ENCODE peak calls at places on chromosomes 4 and X, in four cellular contexts. One of them, this sample, is unnamed.

GRCh38 chrX:117568238-117568637 is 548.4 kb downstream of the KLHL13 start:
- DNase-seq in H1: no peak
- DNase-seq in GM12878: no peak
- DNase-seq in K562: no peak
- DNase-seq in this sample: no peak

GRCh38 chr4:28251831-28252230 is 1391.2 kb downstream of the STIM2 start:
- DNase-seq in K562: no peak
- DNase-seq in GM12878: no peak
- DNase-seq in H1: no peak
- DNase-seq in this sample: no peak

GRCh38 chr4:145840162-145840768 is 98.4 kb downstream of the ZNF827 start:
- DNase-seq in K562: peak; percentile 15
- DNase-seq in GM12878: peak; percentile 32
- DNase-seq in H1: no peak
- DNase-seq in this sample: peak; percentile 45

GRCh38 chr4:82710202-82710929 is 88.2 kb downstream of the SCD5 start:
- DNase-seq in H1: no peak
- DNase-seq in GM12878: no peak
- DNase-seq in K562: no peak
- DNase-seq in this sample: peak; percentile 80

GRCh38 chrX:125952973-125953372 is 213.1 kb downstream of the DCAF12L2 start:
- DNase-seq in H1: no peak
- DNase-seq in GM12878: no peak
- DNase-seq in K562: no peak
- DNase-seq in this sample: no peak

GRCh38 chrX:140762061-140762460 is 52.5 kb downstream of the LINC00632 start:
- DNase-seq in H1: no peak
- DNase-seq in GM12878: no peak
- DNase-seq in K562: peak; percentile 21
- DNase-seq in this sample: peak; percentile 5

GRCh38 chr4:80035336-80035735 is 37.7 kb downstream of the ANTXR2 start:
- DNase-seq in H1: no peak
- DNase-seq in GM12878: no peak
- DNase-seq in K562: no peak
- DNase-seq in this sample: peak; percentile 7

GRCh38 chrX:39331062-39331704 is 529.9 kb downstream of the MID1IP1 start:
- DNase-seq in GM12878: peak; percentile 62
- DNase-seq in K562: no peak
- DNase-seq in H1: no peak
- DNase-seq in this sample: no peak

GRCh38 chrX:9383655-9384054 is 81.2 kb upstream of the TBL1X start:
- DNase-seq in H1: no peak
- DNase-seq in K562: no peak
- DNase-seq in GM12878: no peak
- DNase-seq in this sample: no peak

GRCh38 chr4:30586850-30587249 is 133.3 kb upstream of the PCDH7 start:
- DNase-seq in K562: no peak
- DNase-seq in GM12878: no peak
- DNase-seq in H1: no peak
- DNase-seq in this sample: no peak

GRCh38 chrX:48604701-48605100 is 7.4 kb downstream of the WDR13 start:
- DNase-seq in H1: no peak
- DNase-seq in GM12878: no peak
- DNase-seq in K562: peak; percentile 2
- DNase-seq in this sample: no peak

GRCh38 chr4:15542795-15543194 is 73.1 kb downstream of the CC2D2A start:
- DNase-seq in GM12878: no peak
- DNase-seq in H1: no peak
- DNase-seq in K562: no peak
- DNase-seq in this sample: no peak

GRCh38 chr4:54226399-54227260 is 2.5 kb upstream of the PDGFRA start:
- DNase-seq in K562: no peak
- DNase-seq in H1: no peak
- DNase-seq in GM12878: no peak
- DNase-seq in this sample: no peak

GRCh38 chr4:28822163-28822562 is 1898.0 kb upstream of the PCDH7 start:
- DNase-seq in K562: no peak
- DNase-seq in H1: no peak
- DNase-seq in GM12878: no peak
- DNase-seq in this sample: no peak

GRCh38 chr4:73573794-73574528 is 46.3 kb downstream of the RASSF6 start:
- DNase-seq in K562: peak; percentile 48
- DNase-seq in H1: peak; percentile 70
- DNase-seq in GM12878: peak; percentile 51
- DNase-seq in this sample: peak; percentile 79

GRCh38 chr4:1232661-1233621 is 16.0 kb downstream of the CTBP1 start:
- DNase-seq in GM12878: no peak
- DNase-seq in K562: no peak
- DNase-seq in H1: no peak
- DNase-seq in this sample: no peak

GRCh38 chrX:153644356-153645125 is 2.5 kb upstream of the DUSP9 start:
- DNase-seq in GM12878: no peak
- DNase-seq in K562: no peak
- DNase-seq in H1: no peak
- DNase-seq in this sample: no peak
- TF ChIP-seq EZH2 in GM12878: no peak
- TF ChIP-seq EZH2 in K562: no peak
- TF ChIP-seq EZH2 in H1: no peak
- TF ChIP-seq EZH2 in this sample: no peak

GRCh38 chrX:16282209-16282608 is 114.9 kb downstream of the MAGEB17 start:
- DNase-seq in H1: no peak
- DNase-seq in GM12878: no peak
- DNase-seq in K562: no peak
- DNase-seq in this sample: no peak

GRCh38 chrX:16278927-16279326 is 111.6 kb downstream of the MAGEB17 start:
- DNase-seq in K562: no peak
- DNase-seq in H1: peak; percentile 1
- DNase-seq in GM12878: no peak
- DNase-seq in this sample: no peak
- TF ChIP-seq CBX5 in K562: no peak
- TF ChIP-seq CBX5 in H1: no peak
- TF ChIP-seq CBX5 in GM12878: no peak
- TF ChIP-seq CBX5 in this sample: no peak

GRCh38 chrX:71492086-71493065 is 40.5 kb upstream of the OGT start:
- DNase-seq in GM12878: no peak
- DNase-seq in K562: no peak
- DNase-seq in H1: no peak
- DNase-seq in this sample: no peak

GRCh38 chrX:71493111-71493613 is 39.7 kb upstream of the OGT start:
- DNase-seq in GM12878: no peak
- DNase-seq in H1: no peak
- DNase-seq in K562: no peak
- DNase-seq in this sample: peak; percentile 6

GRCh38 chrX:71487814-71488213 is 45.1 kb upstream of the OGT start:
- DNase-seq in H1: no peak
- DNase-seq in GM12878: no peak
- DNase-seq in K562: no peak
- DNase-seq in this sample: peak; percentile 21

DNA sequence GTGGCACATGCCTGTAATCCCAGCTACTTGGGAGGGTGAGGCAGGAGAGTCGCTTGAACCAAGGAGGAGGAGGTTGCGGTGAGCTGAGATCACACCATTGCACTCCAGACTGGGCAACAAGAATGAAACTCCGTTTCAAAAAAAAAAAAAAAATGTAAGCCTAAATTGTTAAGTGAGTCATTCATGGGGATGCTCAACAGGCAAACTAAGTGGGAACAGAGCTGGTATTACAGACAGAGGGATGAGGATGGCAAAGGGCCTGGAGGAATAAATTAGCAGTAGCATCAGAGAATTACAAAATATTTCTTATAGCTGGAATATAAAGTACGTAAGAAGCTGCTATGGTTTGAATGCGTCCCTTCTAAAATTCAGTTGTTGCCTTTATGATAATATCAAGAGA is 43.4 kb upstream of the OGT start:
- DNase-seq in K562: no peak
- DNase-seq in GM12878: no peak
- DNase-seq in H1: no peak
- DNase-seq in this sample: no peak
- TF ChIP-seq ATF2 in K562: no peak
- TF ChIP-seq ATF2 in GM12878: no peak
- TF ChIP-seq ATF2 in H1: no peak
- TF ChIP-seq ATF2 in this sample: no peak

GRCh38 chr4:190014771-190015537 is 12.1 kb downstream of the FRG2 start:
- DNase-seq in GM12878: no peak
- DNase-seq in K562: peak; percentile 64
- DNase-seq in H1: no peak
- DNase-seq in this sample: no peak
- TF ChIP-seq EZH2 in GM12878: no peak
- TF ChIP-seq EZH2 in K562: no peak
- TF ChIP-seq EZH2 in H1: no peak
- TF ChIP-seq EZH2 in this sample: no peak

GRCh38 chr4:174218127-174218790 is 65.2 kb downstream of the FBXO8 start:
- DNase-seq in K562: no peak
- DNase-seq in GM12878: no peak
- DNase-seq in H1: no peak
- DNase-seq in this sample: no peak

GRCh38 chr4:174216935-174217272 is 66.6 kb downstream of the FBXO8 start:
- DNase-seq in H1: no peak
- DNase-seq in K562: no peak
- DNase-seq in GM12878: no peak
- DNase-seq in this sample: no peak

GRCh38 chr4:174215936-174216699 is 67.3 kb downstream of the FBXO8 start:
- DNase-seq in H1: no peak
- DNase-seq in K562: no peak
- DNase-seq in GM12878: no peak
- DNase-seq in this sample: no peak

GRCh38 chr4:174215055-174215454 is 68.4 kb downstream of the FBXO8 start:
- DNase-seq in H1: no peak
- DNase-seq in K562: no peak
- DNase-seq in GM12878: no peak
- DNase-seq in this sample: no peak

GRCh38 chr4:174217273-174218126 is 66.0 kb downstream of the FBXO8 start:
- DNase-seq in GM12878: no peak
- DNase-seq in H1: no peak
- DNase-seq in K562: no peak
- DNase-seq in this sample: no peak
- TF ChIP-seq CBX5 in GM12878: no peak
- TF ChIP-seq CBX5 in H1: no peak
- TF ChIP-seq CBX5 in K562: no peak
- TF ChIP-seq CBX5 in this sample: no peak